ENCODE peak calls at places on chromosome 7, in four cellular contexts. N is anterior cingulate cortex, F is germinal center, R is EL. X is an unnamed sample.

GRCh38 chr7:55085511-55086412 is 66.9 kb downstream of the EGFR start:
- DNase-seq in N (no peak), F (no peak), R (no peak), X (no peak)

GRCh38 chr7:21092923-21093702 is 306.4 kb upstream of the SP8 start:
- DNase-seq in N (no peak), F (no peak), R (no peak), X (no peak)

GRCh38 chr7:33854951-33855350 is 50.4 kb upstream of the BMPER start:
- DNase-seq in N (no peak), F (no peak), R (peak; percentile 96), X (no peak)

GRCh38 chr7:93146036-93146435 is 2.1 kb downstream of the SAMD9L start:
- DNase-seq in N (no peak), F (no peak), R (no peak), X (no peak)

GRCh38 chr7:123398931-123399330 is 135.5 kb downstream of the IQUB start:
- DNase-seq in N (no peak), F (no peak), R (no peak), X (no peak)

GRCh38 chr7:41977165-41977651 is 259.8 kb downstream of the GLI3 start:
- DNase-seq in N (peak; percentile 43), F (no peak), R (peak; percentile 56), X (no peak)

GRCh38 chr7:128304212-128304611 is 39.5 kb downstream of the RBM28 start:
- DNase-seq in N (no peak), F (no peak), R (no peak), X (no peak)

GRCh38 chr7:103031781-103032180 is 42.8 kb downstream of the FBXL13 start:
- DNase-seq in N (no peak), F (no peak), R (peak; percentile 19), X (no peak)

GRCh38 chr7:93245525-93246432 is 13.6 kb downstream of the VPS50 start:
- DNase-seq in N (no peak), F (peak; percentile 10), R (peak; percentile 31), X (no peak)

GRCh38 chr7:150631866-150632864 is at the start of gene GIMAP6:
- DNase-seq in N (no peak), F (no peak), R (no peak), X (no peak)

GRCh38 chr7:95317546-95317945 is 6.8 kb downstream of the PON1 start:
- DNase-seq in N (no peak), F (no peak), R (no peak), X (no peak)

GRCh38 chr7:91941450-91941849 is 788 bp downstream of the AKAP9 start:
- DNase-seq in N (peak; percentile 23), F (peak; percentile 38), R (peak; percentile 28), X (no peak)

GRCh38 chr7:84384417-84384816 is 189.8 kb upstream of the SEMA3A start:
- DNase-seq in N (no peak), F (no peak), R (no peak), X (no peak)

GRCh38 chr7:234712-235553 is 42.6 kb downstream of the FAM20C start:
- DNase-seq in N (no peak), F (no peak), R (peak; percentile 59), X (peak; percentile 87)

GRCh38 chr7:41942468-41943097 is 239.7 kb upstream of the INHBA start:
- DNase-seq in N (no peak), F (no peak), R (peak; percentile 60), X (no peak)

GRCh38 chr7:104535841-104536240 is 207.4 kb downstream of the LHFPL3 start:
- DNase-seq in N (no peak), F (no peak), R (no peak), X (no peak)

GRCh38 chr7:139602143-139602722 is 78.7 kb downstream of the CLEC2L start:
- DNase-seq in N (no peak), F (peak; percentile 28), R (peak; percentile 33), X (no peak)

GRCh38 chr7:100192951-100193350 is 15.2 kb downstream of the STAG3 start:
- DNase-seq in N (no peak), F (no peak), R (no peak), X (no peak)

GRCh38 chr7:46682841-46683624 is 762.0 kb upstream of the IGFBP3 start:
- DNase-seq in N (no peak), F (no peak), R (peak; percentile 89), X (no peak)

GRCh38 chr7:156005202-156005821 is 193.0 kb upstream of the SHH start:
- DNase-seq in N (no peak), F (no peak), R (no peak), X (peak; percentile 56)

GRCh38 chr7:21099432-21099831 is 312.7 kb upstream of the SP8 start:
- DNase-seq in N (no peak), F (no peak), R (no peak), X (no peak)

GRCh38 chr7:66193146-66193725 is 11.9 kb upstream of the TPST1 start:
- DNase-seq in N (no peak), F (no peak), R (no peak), X (no peak)

GRCh38 chr7:47285860-47286491 is 295.9 kb downstream of the TNS3 start:
- DNase-seq in N (no peak), F (no peak), R (peak; percentile 18), X (no peak)

GRCh38 chr7:28939367-28939766 is 18.8 kb downstream of the TRIL start:
- DNase-seq in N (no peak), F (no peak), R (no peak), X (no peak)

GRCh38 chr7:139544645-139545044 is 21.2 kb downstream of the CLEC2L start:
- DNase-seq in N (no peak), F (no peak), R (no peak), X (peak; percentile 40)

GRCh38 chr7:54711900-54712595 is 47.0 kb downstream of the SEC61G start:
- DNase-seq in N (no peak), F (no peak), R (no peak), X (no peak)

GRCh38 chr7:137003606-137004005 is 135.2 kb downstream of the CHRM2 start:
- DNase-seq in N (no peak), F (no peak), R (no peak), X (no peak)

GRCh38 chr7:94620703-94621118 is 35.2 kb downstream of the SGCE start:
- DNase-seq in N (no peak), F (peak; percentile 3), R (peak; percentile 97), X (peak; percentile 60)

GRCh38 chr7:102834999-102835398 is 77.8 kb upstream of the LRRC17 start:
- DNase-seq in N (no peak), F (no peak), R (peak; percentile 85), X (no peak)

GRCh38 chr7:65441010-65441409 is 67.4 kb downstream of the ZNF92 start:
- DNase-seq in N (no peak), F (no peak), R (peak; percentile 62), X (no peak)

GRCh38 chr7:39465055-39465929 is 100.9 kb upstream of the YAE1 start:
- DNase-seq in N (no peak), F (peak; percentile 34), R (peak; percentile 45), X (no peak)

GRCh38 chr7:111919690-111920179 is 286.5 kb downstream of the DOCK4 start:
- DNase-seq in N (no peak), F (no peak), R (peak; percentile 17), X (no peak)

GRCh38 chr7:106056513-106057203 is 55.5 kb downstream of the SYPL1 start:
- DNase-seq in N (peak; percentile 39), F (peak; percentile 75), R (peak; percentile 64), X (peak; percentile 77)

GRCh38 chr7:128056901-128057300 is 25.7 kb upstream of the LRRC4 start:
- DNase-seq in N (no peak), F (no peak), R (peak; percentile 91), X (no peak)

GRCh38 chr7:36192050-36192824 is 39.2 kb downstream of the EEPD1 start:
- DNase-seq in N (no peak), F (peak; percentile 71), R (peak; percentile 74), X (no peak)